ENCODE peak calls at places on chromosomes 6 and 20, in seven cellular contexts. One of them, this sample, is unnamed. For H3K4me1, the result is how much of the 10 kb centered on the place peaks cover.

GRCh38 chr6:116217069-116217468 is 36.8 kb downstream of the TSPYL4 start:
- DNase-seq in cardiac muscle cell: peak
- DNase-seq in neural progenitor cell: peak
- DNase-seq in hepatocyte: peak
- DNase-seq in right atrium auricular region: no peak
- DNase-seq in tibial artery: no peak
- DNase-seq in Peyer's patch: no peak
- DNase-seq in this sample: no peak

GRCh38 chr6:38638941-38639497 is 710 bp downstream of the BTBD9 start:
- DNase-seq in cardiac muscle cell: peak
- DNase-seq in neural progenitor cell: peak
- DNase-seq in hepatocyte: peak
- DNase-seq in right atrium auricular region: peak
- DNase-seq in tibial artery: peak
- DNase-seq in Peyer's patch: peak
- DNase-seq in this sample: no peak

GRCh38 chr20:44714701-44715494 is at the start of gene CCN5:
- DNase-seq in cardiac muscle cell: no peak
- DNase-seq in neural progenitor cell: no peak
- DNase-seq in hepatocyte: peak
- DNase-seq in right atrium auricular region: peak
- DNase-seq in tibial artery: peak
- DNase-seq in Peyer's patch: peak
- DNase-seq in this sample: peak

GRCh38 chr6:162712694-162713093 is 14.9 kb downstream of the PRKN start:
- DNase-seq in cardiac muscle cell: no peak
- DNase-seq in neural progenitor cell: no peak
- DNase-seq in hepatocyte: no peak
- DNase-seq in right atrium auricular region: no peak
- DNase-seq in tibial artery: no peak
- DNase-seq in Peyer's patch: no peak
- DNase-seq in this sample: no peak

GRCh38 chr6:37695857-37696219 is 1.8 kb downstream of the MDGA1 start:
- DNase-seq in cardiac muscle cell: no peak
- DNase-seq in neural progenitor cell: no peak
- DNase-seq in hepatocyte: no peak
- DNase-seq in right atrium auricular region: no peak
- DNase-seq in tibial artery: no peak
- DNase-seq in Peyer's patch: no peak
- DNase-seq in this sample: no peak

GRCh38 chr6:28090902-28091586 is 10.7 kb downstream of the ZNF165 start:
- DNase-seq in cardiac muscle cell: no peak
- DNase-seq in neural progenitor cell: no peak
- DNase-seq in hepatocyte: no peak
- DNase-seq in right atrium auricular region: no peak
- DNase-seq in tibial artery: no peak
- DNase-seq in Peyer's patch: no peak
- DNase-seq in this sample: no peak

GRCh38 chr20:10282930-10283556 is 64.4 kb downstream of the SNAP25 start:
- DNase-seq in cardiac muscle cell: no peak
- DNase-seq in neural progenitor cell: no peak
- DNase-seq in hepatocyte: no peak
- DNase-seq in right atrium auricular region: no peak
- DNase-seq in tibial artery: no peak
- DNase-seq in Peyer's patch: no peak
- DNase-seq in this sample: no peak

GRCh38 chr6:47665112-47665511 is 33.3 kb upstream of the ADGRF4 start:
- DNase-seq in cardiac muscle cell: no peak
- DNase-seq in neural progenitor cell: no peak
- DNase-seq in hepatocyte: peak
- DNase-seq in right atrium auricular region: no peak
- DNase-seq in tibial artery: no peak
- DNase-seq in Peyer's patch: no peak
- DNase-seq in this sample: no peak

GRCh38 chr6:47630587-47630986 is 67.8 kb upstream of the ADGRF4 start:
- DNase-seq in cardiac muscle cell: no peak
- DNase-seq in neural progenitor cell: no peak
- DNase-seq in hepatocyte: peak
- DNase-seq in right atrium auricular region: no peak
- DNase-seq in tibial artery: no peak
- DNase-seq in Peyer's patch: no peak
- DNase-seq in this sample: no peak

DNA sequence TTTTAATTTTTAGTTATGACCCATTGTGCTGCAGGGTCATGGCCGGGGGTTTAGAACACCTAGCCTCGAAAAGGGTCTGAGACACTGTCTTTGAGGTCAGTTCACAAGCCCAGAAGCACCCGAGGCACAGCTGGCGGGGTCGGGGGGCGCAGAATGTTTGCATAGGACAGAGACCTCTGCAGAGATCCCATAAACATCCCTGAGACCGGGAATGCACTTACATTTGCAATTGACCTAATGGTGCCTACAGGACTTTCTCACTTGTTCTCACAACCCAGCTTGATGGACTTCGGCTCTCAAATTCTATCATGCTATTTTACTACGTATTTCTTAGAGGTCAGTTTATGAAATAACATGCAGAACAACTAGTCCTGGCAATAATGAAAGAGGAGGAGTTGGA is 33.5 kb upstream of the FOXC1 start:
- DNase-seq in cardiac muscle cell: no peak
- DNase-seq in neural progenitor cell: no peak
- DNase-seq in hepatocyte: no peak
- DNase-seq in right atrium auricular region: no peak
- DNase-seq in tibial artery: no peak
- DNase-seq in Peyer's patch: no peak
- DNase-seq in this sample: no peak
- H3K4me3 ChIP-seq in cardiac muscle cell: no peak
- H3K4me3 ChIP-seq in neural progenitor cell: no peak
- H3K4me3 ChIP-seq in hepatocyte: no peak
- H3K4me3 ChIP-seq in right atrium auricular region: no peak
- H3K4me3 ChIP-seq in tibial artery: no peak
- H3K4me3 ChIP-seq in Peyer's patch: no peak
- H3K4me3 ChIP-seq in this sample: no peak

GRCh38 chr6:139282684-139283083 is 9.1 kb downstream of the TXLNB start:
- DNase-seq in cardiac muscle cell: no peak
- DNase-seq in neural progenitor cell: no peak
- DNase-seq in hepatocyte: no peak
- DNase-seq in right atrium auricular region: no peak
- DNase-seq in tibial artery: no peak
- DNase-seq in Peyer's patch: no peak
- DNase-seq in this sample: no peak
- H3K4me1 ChIP-seq in cardiac muscle cell: under half
- H3K4me1 ChIP-seq in neural progenitor cell: under half
- H3K4me1 ChIP-seq in hepatocyte: under half
- H3K4me1 ChIP-seq in right atrium auricular region: under half
- H3K4me1 ChIP-seq in tibial artery: under half
- H3K4me1 ChIP-seq in Peyer's patch: under half
- H3K4me1 ChIP-seq in this sample: under half

DNA sequence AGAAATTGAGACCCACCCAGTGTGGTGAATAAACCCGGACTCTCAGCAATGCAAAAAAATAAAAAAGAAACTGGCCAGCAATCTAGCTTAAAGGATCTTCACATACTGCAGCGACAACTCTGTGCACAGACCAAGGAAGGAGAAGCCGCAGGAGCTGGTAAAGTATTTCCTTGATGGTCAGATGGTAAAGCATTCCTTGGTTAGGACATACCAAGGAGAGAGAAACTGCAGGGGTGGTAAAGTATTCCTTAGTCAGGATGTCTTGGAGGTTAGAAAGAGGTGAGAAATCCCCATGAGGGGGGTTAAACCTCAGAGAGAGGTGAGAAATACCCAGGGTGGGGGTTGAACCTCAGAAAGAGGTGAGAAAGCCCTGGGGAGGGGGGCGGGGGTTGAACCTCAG is 86.8 kb downstream of the PLG start:
- DNase-seq in cardiac muscle cell: no peak
- DNase-seq in neural progenitor cell: no peak
- DNase-seq in hepatocyte: no peak
- DNase-seq in right atrium auricular region: no peak
- DNase-seq in tibial artery: no peak
- DNase-seq in Peyer's patch: no peak
- DNase-seq in this sample: no peak
- TF ChIP-seq CTCF in cardiac muscle cell: no peak
- TF ChIP-seq CTCF in neural progenitor cell: no peak
- TF ChIP-seq CTCF in hepatocyte: no peak
- TF ChIP-seq CTCF in right atrium auricular region: no peak
- TF ChIP-seq CTCF in tibial artery: no peak
- TF ChIP-seq CTCF in Peyer's patch: no peak
- TF ChIP-seq CTCF in this sample: no peak

DNA sequence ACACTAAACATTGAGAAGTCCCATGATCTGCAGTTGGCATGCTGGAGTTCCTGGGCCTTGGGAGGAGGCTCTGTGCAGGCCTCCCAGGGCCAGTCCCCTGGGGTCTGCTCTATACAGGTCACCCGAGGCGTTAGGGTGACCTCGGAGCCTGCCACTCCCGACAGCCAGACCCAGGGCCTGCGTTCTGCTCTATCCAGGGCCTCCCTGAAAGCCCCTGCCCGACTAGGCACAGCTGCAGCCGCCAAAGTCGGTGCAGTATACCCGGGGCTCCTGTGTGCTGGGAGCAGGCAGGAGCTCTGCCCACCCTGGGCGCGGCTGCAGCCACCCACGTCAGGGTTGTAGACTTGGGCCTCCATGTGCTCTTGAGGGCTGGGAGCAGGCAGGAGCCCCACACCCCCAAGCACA is 6.3 kb upstream of the OR14J1 start:
- DNase-seq in cardiac muscle cell: no peak
- DNase-seq in neural progenitor cell: no peak
- DNase-seq in hepatocyte: no peak
- DNase-seq in right atrium auricular region: no peak
- DNase-seq in tibial artery: no peak
- DNase-seq in Peyer's patch: no peak
- DNase-seq in this sample: no peak
- H3K4me3 ChIP-seq in cardiac muscle cell: no peak
- H3K4me3 ChIP-seq in neural progenitor cell: no peak
- H3K4me3 ChIP-seq in hepatocyte: no peak
- H3K4me3 ChIP-seq in right atrium auricular region: no peak
- H3K4me3 ChIP-seq in tibial artery: no peak
- H3K4me3 ChIP-seq in Peyer's patch: no peak
- H3K4me3 ChIP-seq in this sample: no peak

GRCh38 chr6:110201141-110201848 is 21.1 kb downstream of the CDC40 start:
- DNase-seq in cardiac muscle cell: no peak
- DNase-seq in neural progenitor cell: no peak
- DNase-seq in hepatocyte: no peak
- DNase-seq in right atrium auricular region: no peak
- DNase-seq in tibial artery: no peak
- DNase-seq in Peyer's patch: no peak
- DNase-seq in this sample: no peak
- H3K4me1 ChIP-seq in cardiac muscle cell: under half
- H3K4me1 ChIP-seq in neural progenitor cell: under half
- H3K4me1 ChIP-seq in hepatocyte: under half
- H3K4me1 ChIP-seq in right atrium auricular region: under half
- H3K4me1 ChIP-seq in tibial artery: under half
- H3K4me1 ChIP-seq in Peyer's patch: under half
- H3K4me1 ChIP-seq in this sample: under half

DNA sequence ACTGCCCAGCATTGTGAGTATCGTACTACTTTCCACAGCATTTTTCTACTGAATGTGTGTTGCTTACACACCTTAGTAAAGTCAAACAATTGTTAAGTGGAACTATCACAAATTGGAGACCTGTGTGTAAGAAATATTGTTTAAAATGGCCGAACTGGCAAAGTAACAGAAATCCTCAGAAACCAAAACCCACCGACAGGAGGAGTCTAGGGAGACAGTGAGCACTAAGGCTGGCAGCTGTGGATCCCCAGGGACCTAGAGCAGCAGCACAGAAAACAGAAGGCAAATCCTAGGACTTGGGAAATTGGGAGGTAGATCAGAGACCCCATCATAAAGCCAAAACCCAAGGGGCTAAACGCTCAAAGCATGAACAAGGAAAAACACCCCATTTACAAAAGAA is 69.9 kb downstream of the SESN1 start:
- DNase-seq in cardiac muscle cell: no peak
- DNase-seq in neural progenitor cell: peak
- DNase-seq in hepatocyte: no peak
- DNase-seq in right atrium auricular region: no peak
- DNase-seq in tibial artery: no peak
- DNase-seq in Peyer's patch: no peak
- DNase-seq in this sample: no peak
- TF ChIP-seq CTCF in cardiac muscle cell: peak
- TF ChIP-seq CTCF in neural progenitor cell: peak
- TF ChIP-seq CTCF in hepatocyte: no peak
- TF ChIP-seq CTCF in right atrium auricular region: peak
- TF ChIP-seq CTCF in tibial artery: peak
- TF ChIP-seq CTCF in Peyer's patch: no peak
- TF ChIP-seq CTCF in this sample: no peak

GRCh38 chr20:60868316-60868891 is 383.7 kb upstream of the CDH4 start:
- DNase-seq in cardiac muscle cell: no peak
- DNase-seq in neural progenitor cell: no peak
- DNase-seq in hepatocyte: no peak
- DNase-seq in right atrium auricular region: no peak
- DNase-seq in tibial artery: no peak
- DNase-seq in Peyer's patch: no peak
- DNase-seq in this sample: no peak
- H3K4me3 ChIP-seq in cardiac muscle cell: no peak
- H3K4me3 ChIP-seq in neural progenitor cell: no peak
- H3K4me3 ChIP-seq in hepatocyte: no peak
- H3K4me3 ChIP-seq in right atrium auricular region: no peak
- H3K4me3 ChIP-seq in tibial artery: no peak
- H3K4me3 ChIP-seq in Peyer's patch: no peak
- H3K4me3 ChIP-seq in this sample: no peak

GRCh38 chr6:7238526-7238899 is 74.5 kb downstream of the SSR1 start:
- DNase-seq in cardiac muscle cell: no peak
- DNase-seq in neural progenitor cell: no peak
- DNase-seq in hepatocyte: no peak
- DNase-seq in right atrium auricular region: no peak
- DNase-seq in tibial artery: no peak
- DNase-seq in Peyer's patch: no peak
- DNase-seq in this sample: no peak

GRCh38 chr6:7237653-7238190 is 75.3 kb downstream of the SSR1 start:
- DNase-seq in cardiac muscle cell: no peak
- DNase-seq in neural progenitor cell: no peak
- DNase-seq in hepatocyte: no peak
- DNase-seq in right atrium auricular region: no peak
- DNase-seq in tibial artery: no peak
- DNase-seq in Peyer's patch: no peak
- DNase-seq in this sample: no peak

GRCh38 chr6:7236312-7237209 is 76.4 kb downstream of the SSR1 start:
- DNase-seq in cardiac muscle cell: no peak
- DNase-seq in neural progenitor cell: no peak
- DNase-seq in hepatocyte: no peak
- DNase-seq in right atrium auricular region: no peak
- DNase-seq in tibial artery: no peak
- DNase-seq in Peyer's patch: no peak
- DNase-seq in this sample: peak

GRCh38 chr6:7234547-7234946 is 78.5 kb downstream of the SSR1 start:
- DNase-seq in cardiac muscle cell: no peak
- DNase-seq in neural progenitor cell: no peak
- DNase-seq in hepatocyte: no peak
- DNase-seq in right atrium auricular region: no peak
- DNase-seq in tibial artery: no peak
- DNase-seq in Peyer's patch: no peak
- DNase-seq in this sample: no peak

GRCh38 chr6:7235712-7236311 is 77.2 kb downstream of the SSR1 start:
- DNase-seq in cardiac muscle cell: no peak
- DNase-seq in neural progenitor cell: no peak
- DNase-seq in hepatocyte: no peak
- DNase-seq in right atrium auricular region: no peak
- DNase-seq in tibial artery: no peak
- DNase-seq in Peyer's patch: no peak
- DNase-seq in this sample: no peak
- H3K4me1 ChIP-seq in cardiac muscle cell: under half
- H3K4me1 ChIP-seq in neural progenitor cell: under half
- H3K4me1 ChIP-seq in hepatocyte: under half
- H3K4me1 ChIP-seq in right atrium auricular region: under half
- H3K4me1 ChIP-seq in tibial artery: under half
- H3K4me1 ChIP-seq in Peyer's patch: under half
- H3K4me1 ChIP-seq in this sample: under half

GRCh38 chr6:6057442-6058053 is 50.8 kb upstream of the NRN1 start:
- DNase-seq in cardiac muscle cell: peak
- DNase-seq in neural progenitor cell: peak
- DNase-seq in hepatocyte: peak
- DNase-seq in right atrium auricular region: no peak
- DNase-seq in tibial artery: no peak
- DNase-seq in Peyer's patch: no peak
- DNase-seq in this sample: no peak
- TF ChIP-seq CTCF in cardiac muscle cell: peak
- TF ChIP-seq CTCF in neural progenitor cell: peak
- TF ChIP-seq CTCF in hepatocyte: peak
- TF ChIP-seq CTCF in right atrium auricular region: peak
- TF ChIP-seq CTCF in tibial artery: peak
- TF ChIP-seq CTCF in Peyer's patch: no peak
- TF ChIP-seq CTCF in this sample: peak